ENCODE peak calls at places on chromosomes 2 and 18, in five cellular contexts. C, M, T, S and V are unnamed samples.

GRCh38 chr2:69683170-69683971 is 39.8 kb upstream of the AAK1 start:
- DNase-seq in M (no peak), S (no peak), C (no peak), T (no peak), V (no peak)

GRCh38 chr2:214203744-214204289 is 207.0 kb upstream of the VWC2L start:
- DNase-seq in M (no peak), C (no peak), S (no peak), T (no peak), V (no peak)

GRCh38 chr2:3493610-3493997 is 25.7 kb downstream of the ADI1 start:
- DNase-seq in T (peak), C (peak), S (no peak), M (no peak), V (no peak)

GRCh38 chr18:36012891-36013290 is 40.4 kb downstream of the RMP24 start:
- DNase-seq in M (no peak), S (no peak), T (no peak), C (no peak), V (no peak)

GRCh38 chr2:235856820-235857185 is 311.4 kb downstream of the GBX2 start:
- DNase-seq in M (no peak), T (no peak), S (no peak), C (peak), V (no peak)

GRCh38 chr18:14974088-14974487 is 226.1 kb downstream of the ANKRD30B start:
- DNase-seq in M (no peak), S (no peak), C (no peak), T (no peak), V (no peak)

GRCh38 chr2:190256087-190256486 is 63.5 kb downstream of the HIBCH start:
- DNase-seq in S (no peak), M (no peak), T (no peak), C (no peak), V (no peak)

GRCh38 chr18:47206945-47207637 is 30.9 kb upstream of the IER3IP1 start:
- DNase-seq in T (no peak), S (no peak), M (no peak), C (no peak), V (no peak)

GRCh38 chr2:166805753-166806152 is 82.5 kb upstream of the XIRP2 start:
- DNase-seq in M (no peak), C (no peak), S (no peak), T (no peak), V (no peak)

GRCh38 chr2:96764253-96764637 is 3.5 kb downstream of the CNNM4 start:
- DNase-seq in M (no peak), C (no peak), S (no peak), T (peak), V (no peak)

GRCh38 chr2:120546077-120546864 is 189.4 kb upstream of the GLI2 start:
- DNase-seq in M (no peak), C (no peak), S (no peak), T (no peak), V (peak)

GRCh38 chr2:237858294-237859081 is 935 bp upstream of the RAMP1 start:
- DNase-seq in T (peak), C (no peak), M (peak), S (peak), V (peak)

GRCh38 chr2:207334631-207335371 is 169.1 kb upstream of the KLF7 start:
- DNase-seq in T (peak), C (peak), S (peak), M (no peak), V (peak)

GRCh38 chr2:219399716-219400478 is 12.2 kb upstream of the DNPEP start:
- DNase-seq in M (no peak), T (no peak), S (no peak), C (no peak), V (no peak)

GRCh38 chr2:86661333-86661732 is 37.7 kb upstream of the RNF103 start:
- DNase-seq in C (no peak), M (no peak), T (no peak), S (no peak), V (no peak)

GRCh38 chr2:168758970-168759820 is 43.2 kb upstream of the NOSTRIN start:
- DNase-seq in C (no peak), T (no peak), M (no peak), S (peak), V (no peak)

GRCh38 chr18:13222371-13223281 is 4.1 kb downstream of the LDLRAD4 start:
- DNase-seq in S (no peak), C (peak), T (no peak), M (no peak), V (peak)

GRCh38 chr18:6719098-6719913 is 10.2 kb upstream of the ARHGAP28 start:
- DNase-seq in T (no peak), C (no peak), M (no peak), S (no peak), V (no peak)

GRCh38 chr2:44975571-44976450 is 33.4 kb downstream of the SIX2 start:
- DNase-seq in M (no peak), C (peak), T (peak), S (no peak), V (no peak)